ENCODE peak calls at places on chromosomes 2 and 18, in six cellular contexts. W, Z, A, O, Y and H are unnamed samples.

GRCh38 chr2:191631754-191632153 is 46.2 kb upstream of the NABP1 start:
- DNase-seq in W (no peak), A (peak), Z (no peak), O (peak), Y (no peak), H (peak)

GRCh38 chr2:169393068-169393590 is 30.8 kb upstream of the LRP2 start:
- DNase-seq in O (no peak), Z (no peak), W (no peak), A (peak), Y (no peak), H (no peak)

GRCh38 chr18:55585586-55586521 is 2.1 kb downstream of the TCF4 start:
- DNase-seq in W (no peak), Y (no peak), A (no peak), O (peak), Z (no peak), H (no peak)

GRCh38 chr18:12744103-12744502 is 41.3 kb downstream of the PSMG2 start:
- DNase-seq in Y (no peak), A (no peak), W (no peak), Z (no peak), O (peak), H (no peak)

GRCh38 chr2:18123211-18123570 is 244.7 kb downstream of the KCNS3 start:
- DNase-seq in O (no peak), Z (no peak), W (no peak), Y (no peak), A (no peak), H (no peak)

GRCh38 chr2:27573452-27573851 is 9.4 kb upstream of the ZNF512 start:
- DNase-seq in A (no peak), Z (no peak), O (peak), Y (no peak), W (no peak), H (no peak)

GRCh38 chr2:63465633-63466032 is 122.6 kb downstream of the WDPCP start:
- DNase-seq in O (no peak), Y (no peak), A (no peak), Z (no peak), W (no peak), H (no peak)

GRCh38 chr18:31555971-31556747 is 35.5 kb upstream of the TTR start:
- DNase-seq in W (no peak), O (peak), Y (no peak), Z (peak), A (peak), H (peak)

GRCh38 chr2:202171246-202171833 is 67.1 kb downstream of the SUMO1 start:
- DNase-seq in O (peak), W (no peak), A (peak), Y (no peak), Z (no peak), H (no peak)

GRCh38 chr18:55918449-55918848 is 330.5 kb upstream of the TCF4 start:
- DNase-seq in A (no peak), Y (no peak), W (no peak), Z (no peak), O (peak), H (no peak)

GRCh38 chr2:177679611-177680530 is 287.3 kb downstream of the AGPS start:
- DNase-seq in O (peak), W (no peak), Z (no peak), Y (no peak), A (no peak), H (no peak)

GRCh38 chr2:69608109-69608508 is 35.4 kb downstream of the AAK1 start:
- DNase-seq in Y (no peak), Z (no peak), A (no peak), O (no peak), W (no peak), H (no peak)

GRCh38 chr2:71348302-71348701 is 16.7 kb downstream of the ZNF638 start:
- DNase-seq in O (peak), A (no peak), Z (no peak), Y (no peak), W (no peak), H (no peak)

GRCh38 chr2:158459161-158460003 is 2.6 kb downstream of the PKP4 start:
- DNase-seq in A (no peak), W (no peak), Z (no peak), Y (no peak), O (peak), H (no peak)

GRCh38 chr2:8258406-8258805 is 423.4 kb upstream of the ID2 start:
- DNase-seq in Y (no peak), Z (no peak), A (no peak), O (no peak), W (no peak), H (no peak)

GRCh38 chr2:20350105-20350712 is 435 bp downstream of the PUM2 start:
- DNase-seq in A (peak), Y (peak), W (no peak), O (peak), Z (no peak), H (peak)

GRCh38 chr2:99417396-99417795 is 72.4 kb downstream of the REV1 start:
- DNase-seq in A (no peak), Y (no peak), O (no peak), W (no peak), Z (no peak), H (no peak)

GRCh38 chr18:48994926-48995835 is 44.4 kb upstream of the SMAD7 start:
- DNase-seq in Y (peak), A (no peak), W (no peak), Z (no peak), O (no peak), H (no peak)

GRCh38 chr2:214537929-214538328 is 127.1 kb downstream of the VWC2L start:
- DNase-seq in Y (no peak), O (no peak), W (no peak), A (no peak), Z (no peak), H (no peak)

GRCh38 chr2:97936199-97936598 is 59.5 kb downstream of the TMEM131 start:
- DNase-seq in O (no peak), Z (peak), W (no peak), A (no peak), Y (peak), H (peak)

GRCh38 chr2:38409136-38409903 is 32.2 kb upstream of the ATL2 start:
- DNase-seq in Y (no peak), O (peak), A (no peak), Z (peak), W (no peak), H (peak)

GRCh38 chr2:95231723-95232122 is 24.4 kb downstream of the ZNF892 start:
- DNase-seq in Y (no peak), O (peak), A (peak), W (no peak), Z (peak), H (peak)

GRCh38 chr2:236503100-236503499 is 66.5 kb upstream of the ACKR3 start:
- DNase-seq in A (no peak), Z (no peak), Y (no peak), W (no peak), O (no peak), H (no peak)

GRCh38 chr2:135600915-135601314 is 69.6 kb downstream of the R3HDM1 start:
- DNase-seq in Z (no peak), O (peak), W (no peak), Y (no peak), A (no peak), H (no peak)

GRCh38 chr2:1884933-1885580 is 140.7 kb upstream of the PXDN start:
- DNase-seq in W (no peak), A (no peak), Y (no peak), O (peak), Z (no peak), H (no peak)

GRCh38 chr2:240455719-240456606 is 20.5 kb downstream of the GPC1 start:
- DNase-seq in O (no peak), Y (peak), Z (no peak), A (no peak), W (no peak), H (peak)

DNA sequence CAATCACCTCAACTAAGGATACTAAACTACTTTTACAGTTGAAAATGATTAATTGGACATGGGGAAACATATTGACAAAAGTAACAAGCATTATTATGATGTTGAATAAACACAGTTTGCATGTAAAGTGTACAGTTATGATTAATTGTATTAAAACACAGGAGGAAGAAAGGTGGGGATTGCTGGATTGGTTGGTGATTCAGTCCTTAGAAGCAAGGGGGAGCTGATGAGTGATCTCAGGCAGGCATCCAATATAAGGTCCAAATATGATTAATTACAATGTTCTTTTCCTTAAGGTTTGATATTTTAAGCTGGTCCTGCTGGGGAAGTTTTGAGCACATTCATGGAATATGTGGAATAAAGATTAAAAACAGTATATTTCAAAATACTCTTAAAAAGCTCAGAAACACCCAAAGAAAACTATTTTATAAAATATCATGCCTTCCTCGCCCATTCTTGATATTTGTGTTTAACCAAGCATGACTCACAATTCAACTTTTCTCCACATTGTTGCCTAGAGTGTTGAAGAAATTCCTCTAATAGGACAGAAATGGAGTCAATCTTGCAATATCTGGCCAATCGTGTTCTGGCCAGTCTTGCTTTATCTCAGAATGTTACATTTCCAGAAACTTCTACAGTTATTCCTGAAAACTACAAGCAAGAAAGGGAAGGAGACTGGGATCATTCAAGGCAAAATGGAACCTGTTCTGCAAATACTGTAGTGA is 268.2 kb downstream of the RPIA start:
- DNase-seq in O (peak), Z (no peak), W (no peak), A (no peak), Y (no peak), H (no peak)
- TF ChIP-seq CTCF in O (peak), Z (peak), W (no peak), A (no peak), Y (no peak), H (no peak)

GRCh38 chr2:226797989-226798421 is 1.6 kb downstream of the IRS1 start:
- DNase-seq in W (no peak), A (no peak), Z (no peak), O (no peak), Y (peak), H (no peak)

GRCh38 chr2:226800941-226801784 is 1.5 kb upstream of the IRS1 start:
- DNase-seq in O (peak), Y (peak), A (peak), W (no peak), Z (peak), H (peak)

GRCh38 chr2:226799976-226800940 is 638 bp upstream of the IRS1 start:
- DNase-seq in O (no peak), A (no peak), W (no peak), Z (peak), Y (no peak), H (no peak)

GRCh38 chr2:226798422-226799210 is 1.0 kb downstream of the IRS1 start:
- DNase-seq in O (peak), Y (peak), A (peak), W (no peak), Z (peak), H (peak)

DNA sequence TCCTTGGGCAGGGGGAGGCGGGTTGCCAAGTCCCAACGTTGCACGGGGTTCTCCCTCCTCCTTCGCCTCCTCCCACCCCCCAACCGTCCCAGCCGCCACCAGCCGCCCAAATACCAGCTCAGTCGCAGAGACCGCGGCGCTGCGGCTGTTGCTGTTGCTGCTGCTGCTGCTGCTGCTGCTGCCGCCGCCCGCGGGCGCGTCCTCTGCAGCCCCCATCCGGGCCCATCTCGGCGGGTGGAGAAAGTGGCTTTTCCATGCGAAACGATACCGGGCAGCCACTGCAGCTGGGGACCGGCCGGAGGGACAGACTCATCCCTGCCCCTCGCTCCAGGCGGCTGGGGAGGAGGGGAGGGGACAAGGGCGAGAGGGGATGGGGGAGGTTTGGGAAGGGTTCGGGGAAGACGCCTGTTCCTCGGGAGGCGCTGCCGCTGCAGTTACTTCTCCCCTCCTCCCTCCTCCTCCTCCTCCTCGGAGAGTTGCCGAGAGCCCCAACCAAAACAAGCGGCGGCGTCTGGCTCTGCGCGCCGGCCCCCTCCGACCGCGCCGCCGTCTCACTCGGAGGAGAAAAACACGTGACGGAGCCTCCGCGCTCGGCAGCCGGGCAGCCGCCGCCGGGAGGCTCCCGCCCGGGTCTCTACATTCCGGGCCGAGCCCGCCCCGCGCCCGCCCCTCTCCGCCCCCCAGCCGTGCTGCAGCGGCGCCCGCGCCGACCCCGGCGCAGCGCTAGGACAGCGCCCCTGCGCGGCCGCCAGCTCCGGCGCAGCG is at the start of gene IRS1:
- DNase-seq in Z (peak), W (no peak), A (peak), O (peak), Y (peak), H (peak)
- TF ChIP-seq CTCF in Z (peak), W (no peak), A (no peak), O (no peak), Y (peak), H (peak)

GRCh38 chr2:43130548-43130875 is 95.9 kb downstream of the ZFP36L2 start:
- DNase-seq in A (no peak), Y (no peak), O (no peak), W (peak), Z (no peak), H (no peak)

GRCh38 chr2:43132523-43133301 is 93.7 kb downstream of the ZFP36L2 start:
- DNase-seq in Y (no peak), O (no peak), Z (no peak), A (no peak), W (peak), H (no peak)

GRCh38 chr2:43131051-43131889 is 95.1 kb downstream of the ZFP36L2 start:
- DNase-seq in W (peak), O (peak), Y (peak), A (no peak), Z (peak), H (peak)

GRCh38 chr2:43133336-43133707 is 93.1 kb downstream of the ZFP36L2 start:
- DNase-seq in O (no peak), W (peak), A (no peak), Y (no peak), Z (no peak), H (no peak)

DNA sequence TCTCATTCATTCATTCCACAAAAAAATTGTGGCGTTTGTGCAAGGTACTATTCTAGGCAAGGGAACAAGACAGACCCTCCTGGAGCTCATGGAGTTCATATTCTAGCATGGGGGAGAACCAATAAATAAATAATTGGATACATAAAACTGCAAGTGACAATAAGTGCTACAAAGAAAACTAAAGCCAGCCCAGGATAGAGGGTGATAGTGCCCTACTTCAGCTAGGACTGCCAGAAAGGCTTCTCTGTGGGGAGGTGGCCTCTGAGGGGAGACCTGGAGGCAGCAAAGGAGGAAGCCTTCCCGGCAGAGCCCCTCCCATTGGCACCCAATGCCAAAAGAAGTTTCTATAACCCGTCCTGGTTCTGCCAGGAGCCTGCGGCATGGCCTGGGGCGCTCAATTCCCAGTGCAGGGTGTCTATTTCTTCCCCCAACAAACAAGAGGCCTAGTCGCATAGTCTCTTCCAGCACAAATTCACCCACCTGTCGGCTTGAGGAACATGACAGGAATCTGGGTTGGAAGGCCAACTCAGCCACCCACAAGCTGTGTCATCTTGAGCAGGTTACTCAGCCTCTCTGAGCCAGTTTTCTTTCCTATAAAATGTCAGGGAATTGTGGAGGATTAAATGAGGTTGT is 94.4 kb downstream of the ZFP36L2 start:
- DNase-seq in W (peak), Z (no peak), O (no peak), Y (no peak), A (no peak), H (no peak)
- TF ChIP-seq CTCF in W (no peak), Z (no peak), O (no peak), Y (no peak), A (no peak), H (no peak)

GRCh38 chr18:74290831-74291770 is 662 bp downstream of the CYB5A start:
- DNase-seq in W (no peak), Z (peak), O (peak), Y (no peak), A (peak), H (peak)
- TF ChIP-seq CTCF in W (no peak), Z (peak), O (peak), Y (no peak), A (no peak), H (peak)

GRCh38 chr2:30208453-30208852 is 22.9 kb upstream of the LBH start:
- DNase-seq in W (no peak), Z (peak), Y (peak), O (peak), A (peak), H (peak)
- TF ChIP-seq CTCF in W (no peak), Z (peak), Y (peak), O (peak), A (peak), H (peak)